ENCODE peak calls at places on chromosomes 7 and 10, in six cellular contexts. One of them, this sample, is unnamed. For H3K36me3 and H3K27me3, the result is how much of the 10 kb centered on the place peaks cover.

GRCh38 chr7:139613971-139614411 is 90.5 kb downstream of the CLEC2L start:
- DNase-seq in cardiac muscle cell: no peak
- DNase-seq in PC-9: no peak
- DNase-seq in lower lobe of right lung: no peak
- DNase-seq in hepatocyte: no peak
- DNase-seq in prostate gland: no peak
- DNase-seq in this sample: no peak

GRCh38 chr7:111083423-111083822 is 7.5 kb upstream of the LRRN3 start:
- DNase-seq in cardiac muscle cell: peak
- DNase-seq in PC-9: no peak
- DNase-seq in lower lobe of right lung: no peak
- DNase-seq in hepatocyte: no peak
- DNase-seq in prostate gland: no peak
- DNase-seq in this sample: no peak

GRCh38 chr7:3399858-3400257 is 98.8 kb downstream of the SDK1 start:
- DNase-seq in cardiac muscle cell: peak
- DNase-seq in PC-9: peak
- DNase-seq in lower lobe of right lung: no peak
- DNase-seq in hepatocyte: peak
- DNase-seq in prostate gland: no peak
- DNase-seq in this sample: peak

GRCh38 chr7:134254311-134254710 is 62.4 kb downstream of the SLC35B4 start:
- DNase-seq in cardiac muscle cell: peak
- DNase-seq in PC-9: no peak
- DNase-seq in lower lobe of right lung: no peak
- DNase-seq in hepatocyte: no peak
- DNase-seq in prostate gland: no peak
- DNase-seq in this sample: peak

GRCh38 chr10:50369931-50370330 is 118.6 kb upstream of the ASAH2 start:
- DNase-seq in cardiac muscle cell: no peak
- DNase-seq in PC-9: no peak
- DNase-seq in lower lobe of right lung: no peak
- DNase-seq in hepatocyte: no peak
- DNase-seq in prostate gland: no peak
- DNase-seq in this sample: no peak

GRCh38 chr10:70551971-70552422 is 50.5 kb downstream of the PRF1 start:
- DNase-seq in cardiac muscle cell: peak
- DNase-seq in PC-9: no peak
- DNase-seq in lower lobe of right lung: peak
- DNase-seq in hepatocyte: peak
- DNase-seq in prostate gland: no peak
- DNase-seq in this sample: peak

GRCh38 chr10:95841711-95842498 is 65.9 kb upstream of the CC2D2B start:
- DNase-seq in cardiac muscle cell: peak
- DNase-seq in PC-9: peak
- DNase-seq in lower lobe of right lung: no peak
- DNase-seq in hepatocyte: peak
- DNase-seq in prostate gland: peak
- DNase-seq in this sample: no peak

GRCh38 chr7:14836571-14837189 is 65.9 kb downstream of the DGKB start:
- DNase-seq in cardiac muscle cell: peak
- DNase-seq in PC-9: peak
- DNase-seq in lower lobe of right lung: no peak
- DNase-seq in hepatocyte: peak
- DNase-seq in prostate gland: no peak
- DNase-seq in this sample: no peak

GRCh38 chr7:8441106-8441590 is 7.7 kb downstream of the NXPH1 start:
- DNase-seq in cardiac muscle cell: no peak
- DNase-seq in PC-9: no peak
- DNase-seq in lower lobe of right lung: no peak
- DNase-seq in hepatocyte: no peak
- DNase-seq in prostate gland: no peak
- DNase-seq in this sample: no peak
- H3K4me3 ChIP-seq in cardiac muscle cell: no peak
- H3K4me3 ChIP-seq in PC-9: no peak
- H3K4me3 ChIP-seq in lower lobe of right lung: no peak
- H3K4me3 ChIP-seq in hepatocyte: no peak
- H3K4me3 ChIP-seq in prostate gland: no peak
- H3K4me3 ChIP-seq in this sample: no peak

GRCh38 chr7:151133266-151133985 is 34.1 kb downstream of the GBX1 start:
- DNase-seq in cardiac muscle cell: no peak
- DNase-seq in PC-9: no peak
- DNase-seq in lower lobe of right lung: peak
- DNase-seq in hepatocyte: no peak
- DNase-seq in prostate gland: no peak
- DNase-seq in this sample: no peak
- H3K36me3 ChIP-seq in cardiac muscle cell: under half
- H3K36me3 ChIP-seq in PC-9: under half
- H3K36me3 ChIP-seq in lower lobe of right lung: half or more
- H3K36me3 ChIP-seq in hepatocyte: under half
- H3K36me3 ChIP-seq in prostate gland: half or more
- H3K36me3 ChIP-seq in this sample: under half

GRCh38 chr10:92240289-92241157 is 50.4 kb downstream of the CPEB3 start:
- DNase-seq in cardiac muscle cell: peak
- DNase-seq in PC-9: peak
- DNase-seq in lower lobe of right lung: peak
- DNase-seq in hepatocyte: peak
- DNase-seq in prostate gland: peak
- DNase-seq in this sample: peak
- H3K27me3 ChIP-seq in cardiac muscle cell: under half
- H3K27me3 ChIP-seq in PC-9: under half
- H3K27me3 ChIP-seq in lower lobe of right lung: under half
- H3K27me3 ChIP-seq in hepatocyte: under half
- H3K27me3 ChIP-seq in prostate gland: under half
- H3K27me3 ChIP-seq in this sample: under half

DNA sequence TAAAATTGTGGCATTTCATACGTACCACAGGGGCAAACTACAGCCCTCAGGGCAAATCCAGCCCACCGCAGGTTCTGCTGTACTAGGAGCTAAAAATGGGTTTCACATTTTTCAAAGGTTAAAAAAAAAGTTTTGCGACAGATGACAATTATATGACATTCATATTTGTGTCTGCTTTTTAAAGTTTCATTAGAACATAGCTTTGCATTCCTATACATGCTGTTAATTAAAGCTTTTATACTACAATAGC is 758 bp upstream of the PNPLA8 start:
- DNase-seq in cardiac muscle cell: no peak
- DNase-seq in PC-9: no peak
- DNase-seq in lower lobe of right lung: no peak
- DNase-seq in hepatocyte: no peak
- DNase-seq in prostate gland: no peak
- DNase-seq in this sample: no peak
- H3K4me3 ChIP-seq in cardiac muscle cell: peak
- H3K4me3 ChIP-seq in PC-9: peak
- H3K4me3 ChIP-seq in lower lobe of right lung: peak
- H3K4me3 ChIP-seq in hepatocyte: peak
- H3K4me3 ChIP-seq in prostate gland: peak
- H3K4me3 ChIP-seq in this sample: peak

DNA sequence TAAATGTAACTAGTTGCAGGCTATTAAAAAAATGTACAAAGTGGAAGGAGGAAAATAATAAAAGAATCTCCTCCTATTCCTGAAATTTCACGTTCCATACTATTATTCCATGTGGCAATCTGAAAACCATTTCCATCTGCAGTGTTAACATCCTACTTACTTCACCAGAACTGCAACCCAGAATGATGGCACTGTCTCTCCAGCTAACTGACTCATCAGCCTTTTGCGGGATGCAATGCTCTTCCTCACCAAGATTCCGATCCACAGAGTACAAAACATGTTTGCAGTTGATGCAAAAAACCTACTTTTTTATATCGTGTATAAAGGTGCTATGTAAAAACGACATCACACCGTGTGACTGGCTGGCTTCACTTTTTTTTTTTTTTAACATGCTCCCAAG is 50.8 kb downstream of the ESYT2 start:
- DNase-seq in cardiac muscle cell: peak
- DNase-seq in PC-9: no peak
- DNase-seq in lower lobe of right lung: no peak
- DNase-seq in hepatocyte: no peak
- DNase-seq in prostate gland: no peak
- DNase-seq in this sample: no peak
- H3K36me3 ChIP-seq in cardiac muscle cell: under half
- H3K36me3 ChIP-seq in PC-9: half or more
- H3K36me3 ChIP-seq in lower lobe of right lung: half or more
- H3K36me3 ChIP-seq in hepatocyte: under half
- H3K36me3 ChIP-seq in prostate gland: under half
- H3K36me3 ChIP-seq in this sample: under half

DNA sequence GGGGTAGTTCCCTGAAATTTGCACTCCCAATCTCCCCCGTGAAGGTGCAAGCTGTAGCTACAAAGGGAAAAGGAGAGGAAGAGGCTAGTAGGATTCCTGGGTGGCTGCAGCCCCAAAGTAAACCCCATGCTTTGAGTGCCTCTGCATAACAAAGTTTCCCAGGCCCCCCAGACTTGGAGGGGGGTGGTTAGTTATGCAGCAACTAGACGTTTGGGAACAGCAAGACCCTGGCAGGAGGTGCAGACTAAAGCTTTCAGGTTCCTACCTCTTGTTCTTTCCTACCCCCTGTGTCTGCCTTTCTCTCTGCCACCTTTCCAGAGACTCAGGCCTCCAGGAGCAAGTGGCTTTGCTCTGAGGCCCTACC is 14.7 kb upstream of the HOXA13 start:
- DNase-seq in cardiac muscle cell: no peak
- DNase-seq in PC-9: no peak
- DNase-seq in lower lobe of right lung: no peak
- DNase-seq in hepatocyte: no peak
- DNase-seq in prostate gland: no peak
- DNase-seq in this sample: no peak
- H3K27me3 ChIP-seq in cardiac muscle cell: half or more
- H3K27me3 ChIP-seq in PC-9: under half
- H3K27me3 ChIP-seq in lower lobe of right lung: half or more
- H3K27me3 ChIP-seq in hepatocyte: half or more
- H3K27me3 ChIP-seq in prostate gland: under half
- H3K27me3 ChIP-seq in this sample: under half

GRCh38 chr7:121440857-121441503 is 44.9 kb upstream of the FAM3C start:
- DNase-seq in cardiac muscle cell: no peak
- DNase-seq in PC-9: no peak
- DNase-seq in lower lobe of right lung: no peak
- DNase-seq in hepatocyte: no peak
- DNase-seq in prostate gland: no peak
- DNase-seq in this sample: no peak
- H3K4me3 ChIP-seq in cardiac muscle cell: no peak
- H3K4me3 ChIP-seq in PC-9: no peak
- H3K4me3 ChIP-seq in lower lobe of right lung: peak
- H3K4me3 ChIP-seq in hepatocyte: no peak
- H3K4me3 ChIP-seq in prostate gland: no peak
- H3K4me3 ChIP-seq in this sample: no peak

GRCh38 chr7:49708590-49708989 is 64.8 kb upstream of the VWC2 start:
- DNase-seq in cardiac muscle cell: no peak
- DNase-seq in PC-9: no peak
- DNase-seq in lower lobe of right lung: no peak
- DNase-seq in hepatocyte: no peak
- DNase-seq in prostate gland: no peak
- DNase-seq in this sample: no peak
- H3K36me3 ChIP-seq in cardiac muscle cell: under half
- H3K36me3 ChIP-seq in PC-9: under half
- H3K36me3 ChIP-seq in lower lobe of right lung: under half
- H3K36me3 ChIP-seq in hepatocyte: under half
- H3K36me3 ChIP-seq in prostate gland: under half
- H3K36me3 ChIP-seq in this sample: under half

GRCh38 chr10:124369066-124369465 is 49.7 kb downstream of the OAT start:
- DNase-seq in cardiac muscle cell: no peak
- DNase-seq in PC-9: no peak
- DNase-seq in lower lobe of right lung: no peak
- DNase-seq in hepatocyte: no peak
- DNase-seq in prostate gland: no peak
- DNase-seq in this sample: no peak

GRCh38 chr10:124367414-124367813 is 51.3 kb downstream of the OAT start:
- DNase-seq in cardiac muscle cell: no peak
- DNase-seq in PC-9: no peak
- DNase-seq in lower lobe of right lung: peak
- DNase-seq in hepatocyte: no peak
- DNase-seq in prostate gland: no peak
- DNase-seq in this sample: no peak

GRCh38 chr10:124367936-124368335 is 50.8 kb downstream of the OAT start:
- DNase-seq in cardiac muscle cell: no peak
- DNase-seq in PC-9: no peak
- DNase-seq in lower lobe of right lung: peak
- DNase-seq in hepatocyte: no peak
- DNase-seq in prostate gland: no peak
- DNase-seq in this sample: no peak

GRCh38 chr10:124370426-124370825 is 48.3 kb downstream of the OAT start:
- DNase-seq in cardiac muscle cell: no peak
- DNase-seq in PC-9: no peak
- DNase-seq in lower lobe of right lung: no peak
- DNase-seq in hepatocyte: no peak
- DNase-seq in prostate gland: no peak
- DNase-seq in this sample: no peak

GRCh38 chr10:124369986-124370385 is 48.7 kb downstream of the OAT start:
- DNase-seq in cardiac muscle cell: no peak
- DNase-seq in PC-9: no peak
- DNase-seq in lower lobe of right lung: no peak
- DNase-seq in hepatocyte: no peak
- DNase-seq in prostate gland: no peak
- DNase-seq in this sample: no peak
- H3K27me3 ChIP-seq in cardiac muscle cell: under half
- H3K27me3 ChIP-seq in PC-9: under half
- H3K27me3 ChIP-seq in lower lobe of right lung: under half
- H3K27me3 ChIP-seq in hepatocyte: under half
- H3K27me3 ChIP-seq in prostate gland: under half
- H3K27me3 ChIP-seq in this sample: under half

This sample was measured in Caco-2.